ENCODE peak calls at places on chromosome 19, in seven cellular contexts. R is NCI-H345; H is stimulated activated CD8-positive, alpha-beta memory T cell treated with anti-CD3 and anti-CD28 coated beads, Interleukin-7, amount 100 ng/mL, for 1 hour; O is left cardiac atrium; W is sciatic nerve; Y is naive thymus-derived CD8-positive, alpha-beta T cell; E is islet precursor cell. Q is an unnamed sample.

GRCh38 chr19:38318595-38319142 is 976 bp upstream of the KCNK6 start:
- DNase-seq in R (no peak), H (no peak), O (peak; percentile 50), W (no peak), Y (no peak), E (no peak), Q (peak; percentile 47)

GRCh38 chr19:3420909-3421619 is 54.7 kb downstream of the NFIC start:
- DNase-seq in R (no peak), H (no peak), O (no peak), W (no peak), Y (no peak), E (no peak), Q (no peak)

GRCh38 chr19:35216026-35216832 is 12.3 kb downstream of the FAM187B start:
- DNase-seq in R (no peak), H (no peak), O (no peak), W (no peak), Y (no peak), E (peak; percentile 43), Q (no peak)

GRCh38 chr19:11382898-11383705 is 1.0 kb downstream of the EPOR start:
- DNase-seq in R (peak; percentile 18), H (no peak), O (peak; percentile 64), W (peak; percentile 74), Y (peak; percentile 36), E (peak; percentile 91), Q (peak; percentile 28)

GRCh38 chr19:48968813-48969218 is 3.7 kb downstream of the FTL start:
- DNase-seq in R (no peak), H (no peak), O (no peak), W (no peak), Y (no peak), E (no peak), Q (peak; percentile 22)

GRCh38 chr19:55350620-55351315 is 3.8 kb downstream of the COX6B2 start:
- DNase-seq in R (no peak), H (no peak), O (no peak), W (no peak), Y (no peak), E (no peak), Q (no peak)

GRCh38 chr19:1507763-1508506 is 4.9 kb downstream of the ADAMTSL5 start:
- DNase-seq in R (peak; percentile 96), H (peak; percentile 71), O (peak; percentile 95), W (peak; percentile 96), Y (peak; percentile 95), E (peak; percentile 97), Q (peak; percentile 98)

GRCh38 chr19:17862711-17863519 is 3.2 kb downstream of the RPL18A start:
- DNase-seq in R (no peak), H (no peak), O (no peak), W (no peak), Y (no peak), E (no peak), Q (no peak)

Q was measured in astrocyte of the hippocampus.